ENCODE peak calls at places on chromosomes 12 and 14, in eight cellular contexts. I is GM04503, Z is fibroblast of mammary gland, D is T-cell, C is osteoblast, K is T-helper 17 cell, J is ovary, H is NT2/D1. L is an unnamed sample.

GRCh38 chr12:124764451-124764850 is 99.2 kb downstream of the SCARB1 start:
- DNase-seq in I (peak), Z (peak), D (no peak), C (peak), K (no peak), J (no peak), H (no peak), L (no peak)

GRCh38 chr12:23561536-23561935 is 387.9 kb downstream of the SOX5 start:
- DNase-seq in I (no peak), Z (no peak), D (no peak), C (no peak), K (no peak), J (no peak), H (peak), L (no peak)

GRCh38 chr12:87119713-87120112 is 863.5 kb upstream of the MGAT4C start:
- DNase-seq in I (no peak), Z (no peak), D (no peak), C (no peak), K (no peak), J (no peak), H (no peak), L (no peak)

GRCh38 chr12:12726543-12727093 is 9.4 kb downstream of the CDKN1B start:
- DNase-seq in I (peak), Z (peak), D (no peak), C (peak), K (no peak), J (no peak), H (no peak), L (no peak)

GRCh38 chr12:15278816-15279658 is 43.3 kb upstream of the PTPRO start:
- DNase-seq in I (peak), Z (peak), D (no peak), C (peak), K (no peak), J (peak), H (no peak), L (no peak)

GRCh38 chr12:38998887-38999482 is 93.6 kb upstream of the CPNE8 start:
- DNase-seq in I (no peak), Z (no peak), D (no peak), C (no peak), K (no peak), J (no peak), H (no peak), L (no peak)

GRCh38 chr14:100022772-100023451 is 42.3 kb upstream of the EVL start:
- DNase-seq in I (peak), Z (peak), D (no peak), C (peak), K (no peak), J (no peak), H (no peak), L (no peak)

GRCh38 chr14:49593016-49593415 is 5.7 kb upstream of the LRR1 start:
- DNase-seq in I (no peak), Z (no peak), D (no peak), C (peak), K (no peak), J (no peak), H (no peak), L (no peak)

GRCh38 chr12:32457251-32458025 is 58.1 kb downstream of the FGD4 start:
- DNase-seq in I (no peak), Z (peak), D (no peak), C (no peak), K (no peak), J (no peak), H (no peak), L (no peak)

GRCh38 chr14:91890291-91890749 is 23.0 kb upstream of the TC2N start:
- DNase-seq in I (no peak), Z (no peak), D (no peak), C (no peak), K (no peak), J (no peak), H (no peak), L (no peak)

GRCh38 chr12:2640281-2640680 is 154.5 kb upstream of the FKBP4 start:
- DNase-seq in I (no peak), Z (peak), D (no peak), C (peak), K (no peak), J (no peak), H (no peak), L (peak)

GRCh38 chr12:39912211-39912980 is 193.5 kb downstream of the SLC2A13 start:
- DNase-seq in I (no peak), Z (no peak), D (no peak), C (no peak), K (no peak), J (no peak), H (no peak), L (no peak)

GRCh38 chr12:1777798-1778197 is 42.6 kb upstream of the LRTM2 start:
- DNase-seq in I (peak), Z (peak), D (no peak), C (no peak), K (no peak), J (no peak), H (no peak), L (no peak)

GRCh38 chr12:113154351-113154973 is 4.9 kb downstream of the CFAP73 start:
- DNase-seq in I (no peak), Z (peak), D (no peak), C (peak), K (no peak), J (peak), H (no peak), L (no peak)

GRCh38 chr12:93079271-93079670 is 150.2 kb upstream of the EEA1 start:
- DNase-seq in I (no peak), Z (no peak), D (no peak), C (no peak), K (no peak), J (no peak), H (no peak), L (no peak)

GRCh38 chr12:96219700-96220206 is 25.6 kb downstream of the ELK3 start:
- DNase-seq in I (peak), Z (peak), D (no peak), C (peak), K (no peak), J (no peak), H (peak), L (no peak)

GRCh38 chr14:104394606-104394910 is 185.0 kb upstream of the C14orf180 start:
- DNase-seq in I (no peak), Z (no peak), D (no peak), C (peak), K (no peak), J (no peak), H (no peak), L (peak)

GRCh38 chr14:89618309-89618708 is 201.3 kb upstream of the FOXN3 start:
- DNase-seq in I (peak), Z (peak), D (no peak), C (peak), K (no peak), J (no peak), H (no peak), L (no peak)